ENCODE peak calls at places on chromosome 4, in seven cellular contexts. One of them, this sample, is unnamed. For H3K4me1, the result is how much of the 10 kb centered on the place peaks cover.

GRCh38 chr4:55159851-55160250 is 34.5 kb upstream of the KDR start:
- DNase-seq in H1: no peak
- DNase-seq in IMR-90: no peak
- DNase-seq in mesendoderm: peak
- DNase-seq in H9: no peak
- DNase-seq in trophoblast cell: no peak
- DNase-seq in neuronal stem cell: no peak
- DNase-seq in this sample: no peak

GRCh38 chr4:118703118-118703517 is 17.9 kb downstream of the METTL14 start:
- DNase-seq in H1: no peak
- DNase-seq in IMR-90: no peak
- DNase-seq in mesendoderm: no peak
- DNase-seq in H9: no peak
- DNase-seq in trophoblast cell: no peak
- DNase-seq in neuronal stem cell: no peak
- DNase-seq in this sample: no peak

GRCh38 chr4:164501074-164501473 is 252.9 kb upstream of the SMIM31 start:
- DNase-seq in H1: no peak
- DNase-seq in IMR-90: no peak
- DNase-seq in mesendoderm: peak
- DNase-seq in H9: no peak
- DNase-seq in trophoblast cell: no peak
- DNase-seq in neuronal stem cell: no peak
- DNase-seq in this sample: no peak

GRCh38 chr4:59689149-59689548 is 1511.0 kb upstream of the ADGRL3 start:
- DNase-seq in H1: no peak
- DNase-seq in IMR-90: no peak
- DNase-seq in mesendoderm: no peak
- DNase-seq in H9: no peak
- DNase-seq in trophoblast cell: no peak
- DNase-seq in neuronal stem cell: no peak
- DNase-seq in this sample: no peak

GRCh38 chr4:26490111-26490979 is at the start of gene CCKAR:
- DNase-seq in H1: no peak
- DNase-seq in IMR-90: no peak
- DNase-seq in mesendoderm: no peak
- DNase-seq in H9: no peak
- DNase-seq in trophoblast cell: no peak
- DNase-seq in neuronal stem cell: no peak
- DNase-seq in this sample: no peak

GRCh38 chr4:125547842-125548241 is 233.1 kb downstream of the FAT4 start:
- DNase-seq in H1: no peak
- DNase-seq in IMR-90: peak
- DNase-seq in mesendoderm: no peak
- DNase-seq in H9: no peak
- DNase-seq in trophoblast cell: no peak
- DNase-seq in neuronal stem cell: no peak
- DNase-seq in this sample: peak

GRCh38 chr4:100420571-100420970 is 97.3 kb downstream of the EMCN start:
- DNase-seq in H1: no peak
- DNase-seq in IMR-90: peak
- DNase-seq in mesendoderm: no peak
- DNase-seq in H9: no peak
- DNase-seq in trophoblast cell: no peak
- DNase-seq in neuronal stem cell: no peak
- DNase-seq in this sample: no peak

GRCh38 chr4:150070464-150071170 is 7.6 kb upstream of the DCLK2 start:
- DNase-seq in H1: no peak
- DNase-seq in IMR-90: no peak
- DNase-seq in mesendoderm: peak
- DNase-seq in H9: no peak
- DNase-seq in trophoblast cell: no peak
- DNase-seq in neuronal stem cell: no peak
- DNase-seq in this sample: peak

GRCh38 chr4:51853027-51853682 is 10.2 kb downstream of the DCUN1D4 start:
- DNase-seq in H1: no peak
- DNase-seq in IMR-90: peak
- DNase-seq in mesendoderm: peak
- DNase-seq in H9: no peak
- DNase-seq in trophoblast cell: no peak
- DNase-seq in neuronal stem cell: no peak
- DNase-seq in this sample: peak

GRCh38 chr4:41661447-41662076 is 87.0 kb downstream of the PHOX2B start:
- DNase-seq in H1: no peak
- DNase-seq in IMR-90: peak
- DNase-seq in mesendoderm: peak
- DNase-seq in H9: peak
- DNase-seq in trophoblast cell: peak
- DNase-seq in neuronal stem cell: peak
- DNase-seq in this sample: peak

GRCh38 chr4:14117575-14118228 is 490.2 kb upstream of the BOD1L1 start:
- DNase-seq in H1: no peak
- DNase-seq in IMR-90: no peak
- DNase-seq in mesendoderm: no peak
- DNase-seq in H9: no peak
- DNase-seq in trophoblast cell: no peak
- DNase-seq in neuronal stem cell: no peak
- DNase-seq in this sample: no peak

GRCh38 chr4:173990879-173991231 is 292.6 kb downstream of the FBXO8 start:
- DNase-seq in H1: no peak
- DNase-seq in IMR-90: no peak
- DNase-seq in mesendoderm: peak
- DNase-seq in H9: no peak
- DNase-seq in trophoblast cell: peak
- DNase-seq in neuronal stem cell: no peak
- DNase-seq in this sample: peak

GRCh38 chr4:84484274-84484673 is 14.8 kb downstream of the NKX6-1 start:
- DNase-seq in H1: no peak
- DNase-seq in IMR-90: no peak
- DNase-seq in mesendoderm: peak
- DNase-seq in H9: peak
- DNase-seq in trophoblast cell: no peak
- DNase-seq in neuronal stem cell: no peak
- DNase-seq in this sample: no peak

GRCh38 chr4:62407534-62407933 is 1207.4 kb downstream of the ADGRL3 start:
- DNase-seq in H1: no peak
- DNase-seq in IMR-90: no peak
- DNase-seq in mesendoderm: no peak
- DNase-seq in H9: no peak
- DNase-seq in trophoblast cell: no peak
- DNase-seq in neuronal stem cell: no peak
- DNase-seq in this sample: no peak

GRCh38 chr4:108821056-108821925 is 58.4 kb upstream of the ETNPPL start:
- DNase-seq in H1: no peak
- DNase-seq in IMR-90: no peak
- DNase-seq in mesendoderm: no peak
- DNase-seq in H9: no peak
- DNase-seq in trophoblast cell: no peak
- DNase-seq in neuronal stem cell: no peak
- DNase-seq in this sample: no peak

GRCh38 chr4:15244354-15244753 is 183.5 kb upstream of the C1QTNF7 start:
- DNase-seq in H1: no peak
- DNase-seq in IMR-90: peak
- DNase-seq in mesendoderm: peak
- DNase-seq in H9: no peak
- DNase-seq in trophoblast cell: no peak
- DNase-seq in neuronal stem cell: no peak
- DNase-seq in this sample: no peak

GRCh38 chr4:7620814-7621176 is 186.1 kb upstream of the PSAPL1 start:
- DNase-seq in H1: no peak
- DNase-seq in IMR-90: no peak
- DNase-seq in mesendoderm: no peak
- DNase-seq in H9: no peak
- DNase-seq in trophoblast cell: no peak
- DNase-seq in neuronal stem cell: no peak
- DNase-seq in this sample: no peak

GRCh38 chr4:15414601-15415091 is 13.2 kb upstream of the C1QTNF7 start:
- DNase-seq in H1: no peak
- DNase-seq in IMR-90: peak
- DNase-seq in mesendoderm: no peak
- DNase-seq in H9: no peak
- DNase-seq in trophoblast cell: no peak
- DNase-seq in neuronal stem cell: no peak
- DNase-seq in this sample: no peak

GRCh38 chr4:77827343-77827742 is 8.2 kb upstream of the CNOT6L start:
- DNase-seq in H1: no peak
- DNase-seq in IMR-90: no peak
- DNase-seq in mesendoderm: no peak
- DNase-seq in H9: no peak
- DNase-seq in trophoblast cell: no peak
- DNase-seq in neuronal stem cell: no peak
- DNase-seq in this sample: no peak

GRCh38 chr4:94852601-94853000 is 94.8 kb downstream of the BMPR1B start:
- DNase-seq in H1: no peak
- DNase-seq in IMR-90: no peak
- DNase-seq in mesendoderm: no peak
- DNase-seq in H9: no peak
- DNase-seq in trophoblast cell: no peak
- DNase-seq in neuronal stem cell: no peak
- DNase-seq in this sample: no peak

GRCh38 chr4:72295966-72296557 is 264.3 kb downstream of the NPFFR2 start:
- DNase-seq in H1: no peak
- DNase-seq in IMR-90: peak
- DNase-seq in mesendoderm: peak
- DNase-seq in H9: no peak
- DNase-seq in trophoblast cell: no peak
- DNase-seq in neuronal stem cell: peak
- DNase-seq in this sample: peak

GRCh38 chr4:94763500-94763899 is 5.7 kb downstream of the BMPR1B start:
- DNase-seq in H1: no peak
- DNase-seq in IMR-90: no peak
- DNase-seq in mesendoderm: no peak
- DNase-seq in H9: no peak
- DNase-seq in trophoblast cell: no peak
- DNase-seq in neuronal stem cell: no peak
- DNase-seq in this sample: no peak

GRCh38 chr4:11480683-11481082 is 52.0 kb upstream of the HS3ST1 start:
- DNase-seq in H1: no peak
- DNase-seq in IMR-90: peak
- DNase-seq in mesendoderm: no peak
- DNase-seq in H9: no peak
- DNase-seq in trophoblast cell: no peak
- DNase-seq in neuronal stem cell: no peak
- DNase-seq in this sample: no peak

GRCh38 chr4:612749-613125 is 12.6 kb upstream of the PDE6B start:
- DNase-seq in H1: no peak
- DNase-seq in IMR-90: no peak
- DNase-seq in mesendoderm: no peak
- DNase-seq in H9: no peak
- DNase-seq in trophoblast cell: no peak
- DNase-seq in neuronal stem cell: no peak
- DNase-seq in this sample: no peak

GRCh38 chr4:88953400-88953799 is 103.6 kb downstream of the FAM13A start:
- DNase-seq in H1: no peak
- DNase-seq in IMR-90: no peak
- DNase-seq in mesendoderm: no peak
- DNase-seq in H9: no peak
- DNase-seq in trophoblast cell: no peak
- DNase-seq in neuronal stem cell: no peak
- DNase-seq in this sample: no peak

GRCh38 chr4:134787315-134787714 is 585.7 kb upstream of the PABPC4L start:
- DNase-seq in H1: no peak
- DNase-seq in IMR-90: no peak
- DNase-seq in mesendoderm: no peak
- DNase-seq in H9: no peak
- DNase-seq in trophoblast cell: no peak
- DNase-seq in neuronal stem cell: no peak
- DNase-seq in this sample: no peak
- H3K18ac ChIP-seq in H1: no peak
- H3K18ac ChIP-seq in IMR-90: no peak
- H3K18ac ChIP-seq in mesendoderm: no peak
- H3K18ac ChIP-seq in H9: no peak
- H3K18ac ChIP-seq in trophoblast cell: no peak
- H3K18ac ChIP-seq in neuronal stem cell: no peak
- H3K18ac ChIP-seq in this sample: no peak

GRCh38 chr4:2415213-2415612 is 3.2 kb downstream of the ZFYVE28 start:
- DNase-seq in H1: no peak
- DNase-seq in IMR-90: no peak
- DNase-seq in mesendoderm: no peak
- DNase-seq in H9: no peak
- DNase-seq in trophoblast cell: no peak
- DNase-seq in neuronal stem cell: no peak
- DNase-seq in this sample: no peak
- H3K4me1 ChIP-seq in H1: under half
- H3K4me1 ChIP-seq in IMR-90: under half
- H3K4me1 ChIP-seq in mesendoderm: under half
- H3K4me1 ChIP-seq in H9: under half
- H3K4me1 ChIP-seq in trophoblast cell: under half
- H3K4me1 ChIP-seq in neuronal stem cell: under half
- H3K4me1 ChIP-seq in this sample: half or more

DNA sequence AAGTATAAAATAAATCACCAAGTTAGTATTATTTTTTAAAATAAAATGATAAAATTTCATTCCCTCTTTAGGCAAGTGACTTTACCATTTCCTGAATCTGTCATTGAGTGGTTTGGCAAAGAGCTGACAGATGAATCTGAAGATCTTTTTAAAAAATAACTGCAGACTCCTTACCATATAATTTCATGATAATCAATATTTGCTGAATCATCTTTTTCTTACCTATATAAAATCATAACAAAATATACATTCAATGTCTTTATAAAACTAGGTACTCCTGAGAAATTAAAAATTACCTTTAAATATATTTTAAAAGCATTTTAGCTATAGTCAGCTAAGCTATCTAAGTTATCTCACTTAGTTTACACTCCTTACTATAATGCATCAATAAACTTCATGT is 17.2 kb downstream of the ANXA10 start:
- DNase-seq in H1: no peak
- DNase-seq in IMR-90: no peak
- DNase-seq in mesendoderm: no peak
- DNase-seq in H9: no peak
- DNase-seq in trophoblast cell: no peak
- DNase-seq in neuronal stem cell: no peak
- DNase-seq in this sample: no peak
- H3K4ac ChIP-seq in H1: no peak
- H3K4ac ChIP-seq in IMR-90: no peak
- H3K4ac ChIP-seq in mesendoderm: no peak
- H3K4ac ChIP-seq in H9: no peak
- H3K4ac ChIP-seq in trophoblast cell: no peak
- H3K4ac ChIP-seq in neuronal stem cell: no peak
- H3K4ac ChIP-seq in this sample: no peak

GRCh38 chr4:4719446-4719845 is 140.0 kb upstream of the MSX1 start:
- DNase-seq in H1: no peak
- DNase-seq in IMR-90: no peak
- DNase-seq in mesendoderm: no peak
- DNase-seq in H9: no peak
- DNase-seq in trophoblast cell: no peak
- DNase-seq in neuronal stem cell: no peak
- DNase-seq in this sample: no peak

GRCh38 chr4:4712800-4713528 is 146.5 kb upstream of the MSX1 start:
- DNase-seq in H1: no peak
- DNase-seq in IMR-90: no peak
- DNase-seq in mesendoderm: peak
- DNase-seq in H9: no peak
- DNase-seq in trophoblast cell: no peak
- DNase-seq in neuronal stem cell: no peak
- DNase-seq in this sample: peak

GRCh38 chr4:4717692-4718091 is 141.8 kb upstream of the MSX1 start:
- DNase-seq in H1: no peak
- DNase-seq in IMR-90: no peak
- DNase-seq in mesendoderm: no peak
- DNase-seq in H9: no peak
- DNase-seq in trophoblast cell: no peak
- DNase-seq in neuronal stem cell: no peak
- DNase-seq in this sample: no peak

GRCh38 chr4:4711902-4712301 is 147.6 kb upstream of the MSX1 start:
- DNase-seq in H1: no peak
- DNase-seq in IMR-90: no peak
- DNase-seq in mesendoderm: peak
- DNase-seq in H9: no peak
- DNase-seq in trophoblast cell: no peak
- DNase-seq in neuronal stem cell: no peak
- DNase-seq in this sample: no peak

GRCh38 chr4:4714330-4714729 is 145.1 kb upstream of the MSX1 start:
- DNase-seq in H1: no peak
- DNase-seq in IMR-90: peak
- DNase-seq in mesendoderm: peak
- DNase-seq in H9: no peak
- DNase-seq in trophoblast cell: no peak
- DNase-seq in neuronal stem cell: no peak
- DNase-seq in this sample: peak
- H3K18ac ChIP-seq in H1: no peak
- H3K18ac ChIP-seq in IMR-90: no peak
- H3K18ac ChIP-seq in mesendoderm: no peak
- H3K18ac ChIP-seq in H9: no peak
- H3K18ac ChIP-seq in trophoblast cell: no peak
- H3K18ac ChIP-seq in neuronal stem cell: no peak
- H3K18ac ChIP-seq in this sample: no peak